ENCODE peak calls at places on chromosomes 2 and 18, in ten cellular contexts. I is CD4-positive, alpha-beta T cell; F is nephron progenitor cell; O is MM.1S; Y is left ventricle myocardium inferior; T is CD14-positive monocyte; J is AG04450; G is stomach; H is IMR-90; Z is mesothelial cell of epicardium. Q is an unnamed sample.

GRCh38 chr2:152635635-152636298 is 81.5 kb downstream of the PRPF40A start:
- DNase-seq in I (peak; percentile 48), F (peak; percentile 82), O (peak; percentile 51), Y (peak; percentile 17), T (peak; percentile 47), J (no peak), G (peak; percentile 70), H (peak; percentile 53), Z (peak; percentile 43), Q (peak; percentile 36)

GRCh38 chr2:231525248-231526163 is 4.7 kb downstream of the NMUR1 start:
- DNase-seq in I (no peak), F (no peak), O (no peak), Y (no peak), T (no peak), J (no peak), G (no peak), H (no peak), Z (no peak), Q (no peak)

GRCh38 chr2:219447242-219448098 is 12.8 kb downstream of the SPEG start:
- DNase-seq in I (no peak), F (no peak), O (no peak), Y (no peak), T (no peak), J (no peak), G (no peak), H (no peak), Z (no peak), Q (no peak)

GRCh38 chr2:16251511-16252205 is 311.3 kb downstream of the MYCN start:
- DNase-seq in I (no peak), F (no peak), O (no peak), Y (no peak), T (no peak), J (no peak), G (no peak), H (no peak), Z (no peak), Q (no peak)

GRCh38 chr2:241553512-241553830 is 5.1 kb upstream of the BOK start:
- DNase-seq in I (no peak), F (no peak), O (no peak), Y (no peak), T (no peak), J (no peak), G (no peak), H (no peak), Z (no peak), Q (no peak)

GRCh38 chr2:211748339-211748738 is 790.3 kb downstream of the ERBB4 start:
- DNase-seq in I (no peak), F (no peak), O (no peak), Y (no peak), T (no peak), J (no peak), G (no peak), H (no peak), Z (no peak), Q (no peak)

GRCh38 chr2:78999410-78999809 is 26.1 kb upstream of the REG3G start:
- DNase-seq in I (no peak), F (no peak), O (no peak), Y (no peak), T (no peak), J (no peak), G (no peak), H (no peak), Z (no peak), Q (no peak)

GRCh38 chr2:45874324-45874723 is 222.8 kb downstream of the PRKCE start:
- DNase-seq in I (no peak), F (no peak), O (no peak), Y (peak; percentile 76), T (no peak), J (no peak), G (peak; percentile 84), H (no peak), Z (no peak), Q (no peak)

GRCh38 chr2:26847663-26848335 is at the start of gene DPYSL5:
- DNase-seq in I (no peak), F (peak; percentile 88), O (no peak), Y (no peak), T (no peak), J (no peak), G (no peak), H (no peak), Z (peak; percentile 38), Q (peak; percentile 21)

GRCh38 chr2:180240774-180241173 is 233.7 kb upstream of the CWC22 start:
- DNase-seq in I (no peak), F (no peak), O (no peak), Y (no peak), T (no peak), J (no peak), G (no peak), H (peak; percentile 22), Z (no peak), Q (no peak)

GRCh38 chr2:232887171-232887850 is 17.2 kb downstream of the SNORC start:
- DNase-seq in I (no peak), F (no peak), O (no peak), Y (no peak), T (no peak), J (no peak), G (peak; percentile 9), H (no peak), Z (no peak), Q (peak; percentile 7)
- TF ChIP-seq CTCF in I (no peak), F (no peak), O (no peak), Y (no peak), T (no peak), J (peak; percentile 38), G (no peak), H (peak; percentile 14), Z (no peak), Q (no peak)

DNA sequence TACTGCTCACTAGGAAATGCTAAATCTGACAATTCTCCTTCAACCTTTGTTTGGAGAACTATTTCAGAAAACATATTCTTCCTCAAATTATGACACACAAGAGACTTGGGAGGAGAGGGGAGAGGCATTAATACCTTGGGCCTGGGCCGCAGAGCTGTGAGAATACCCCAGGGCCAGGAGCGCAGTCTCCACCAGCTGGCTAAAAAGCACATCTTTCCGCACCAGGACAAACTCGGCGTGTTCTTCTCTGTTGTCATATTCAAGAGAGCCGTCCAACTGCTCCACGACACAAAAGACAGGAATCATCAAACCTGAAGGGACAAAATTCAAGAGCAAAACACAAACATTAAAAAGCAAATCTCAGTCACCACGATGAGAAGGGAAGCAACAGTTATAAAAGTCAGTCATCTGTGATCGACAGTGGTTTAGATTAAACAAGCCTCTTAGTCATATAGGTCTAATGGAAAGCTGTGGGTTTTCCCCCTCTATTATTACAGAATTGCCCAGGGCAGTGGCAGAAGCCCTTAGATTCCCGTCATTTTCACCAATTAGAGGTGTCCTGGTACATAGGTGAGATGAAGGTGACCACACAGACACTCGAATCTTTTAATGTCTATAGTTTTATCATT is 24.4 kb downstream of the SATB2 start:
- DNase-seq in I (no peak), F (no peak), O (no peak), Y (no peak), T (no peak), J (no peak), G (no peak), H (no peak), Z (no peak), Q (no peak)
- TF ChIP-seq CTCF in I (no peak), F (no peak), O (no peak), Y (no peak), T (no peak), J (no peak), G (no peak), H (no peak), Z (no peak), Q (no peak)

DNA sequence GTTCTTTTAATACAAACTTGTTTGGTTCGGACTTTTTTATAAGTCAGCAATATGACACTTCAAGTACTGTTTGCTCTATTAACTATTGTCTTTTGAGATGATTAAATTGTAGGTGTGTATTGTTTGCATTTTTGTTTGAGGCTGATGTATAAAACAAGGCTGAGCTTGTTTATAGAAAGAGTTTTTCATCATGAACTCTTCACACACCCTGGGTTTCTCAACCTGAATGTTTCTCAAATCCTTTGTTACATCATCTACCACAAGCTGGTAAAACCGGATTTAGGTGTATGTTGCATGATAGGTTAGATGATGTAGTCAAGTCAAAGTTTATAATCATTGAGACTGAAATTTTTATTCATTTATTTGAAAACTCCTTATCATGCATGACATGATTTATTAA is 335.2 kb upstream of the LRATD1 start:
- DNase-seq in I (no peak), F (no peak), O (no peak), Y (no peak), T (no peak), J (no peak), G (no peak), H (no peak), Z (no peak), Q (no peak)
- TF ChIP-seq CTCF in I (no peak), F (no peak), O (no peak), Y (no peak), T (no peak), J (no peak), G (no peak), H (no peak), Z (no peak), Q (no peak)

GRCh38 chr18:37280701-37281100 is 284.9 kb downstream of the CELF4 start:
- DNase-seq in I (no peak), F (no peak), O (no peak), Y (no peak), T (no peak), J (no peak), G (no peak), H (no peak), Z (no peak), Q (no peak)

GRCh38 chr18:37286801-37287200 is 278.8 kb downstream of the CELF4 start:
- DNase-seq in I (no peak), F (no peak), O (no peak), Y (no peak), T (no peak), J (no peak), G (no peak), H (no peak), Z (no peak), Q (no peak)

GRCh38 chr18:37284260-37284659 is 281.3 kb downstream of the CELF4 start:
- DNase-seq in I (no peak), F (no peak), O (no peak), Y (no peak), T (no peak), J (no peak), G (no peak), H (no peak), Z (no peak), Q (no peak)

GRCh38 chr18:37277753-37278152 is 287.8 kb downstream of the CELF4 start:
- DNase-seq in I (no peak), F (no peak), O (no peak), Y (no peak), T (no peak), J (no peak), G (no peak), H (no peak), Z (no peak), Q (no peak)

GRCh38 chr18:37282386-37283037 is 283.1 kb downstream of the CELF4 start:
- DNase-seq in I (no peak), F (peak; percentile 21), O (no peak), Y (no peak), T (no peak), J (no peak), G (no peak), H (no peak), Z (no peak), Q (no peak)
- TF ChIP-seq CTCF in I (no peak), F (peak; percentile 47), O (peak; percentile 27), Y (peak; percentile 28), T (peak; percentile 8), J (peak; percentile 27), G (no peak), H (peak; percentile 21), Z (peak; percentile 26), Q (no peak)